ENCODE peak calls at places on chromosomes 1 and 21, in four cellular contexts. F is Calu3, R is A549, Z is sigmoid colon. Q is an unnamed sample.

GRCh38 chr1:209737118-209737505 is 18.7 kb upstream of the TRAF3IP3 start:
- DNase-seq in F (no peak), R (no peak), Z (no peak), Q (no peak)

GRCh38 chr1:5892370-5892769 is 99.9 kb downstream of the NPHP4 start:
- DNase-seq in F (no peak), R (no peak), Z (no peak), Q (no peak)

GRCh38 chr1:165228676-165229075 is 127.8 kb downstream of the LMX1A start:
- DNase-seq in F (no peak), R (no peak), Z (no peak), Q (no peak)

GRCh38 chr21:26595971-26596370 is 22.9 kb upstream of the CYYR1 start:
- DNase-seq in F (no peak), R (no peak), Z (no peak), Q (no peak)

GRCh38 chr21:28257276-28257675 is 735.4 kb downstream of the LTN1 start:
- DNase-seq in F (no peak), R (no peak), Z (no peak), Q (no peak)

GRCh38 chr1:192814805-192815204 is 6.0 kb downstream of the RGS2 start:
- DNase-seq in F (no peak), R (no peak), Z (no peak), Q (no peak)

GRCh38 chr1:94096797-94097549 is 24.0 kb downstream of the ABCA4 start:
- DNase-seq in F (no peak), R (no peak), Z (peak), Q (no peak)

GRCh38 chr1:9086060-9086459 is 16.6 kb upstream of the SLC2A5 start:
- DNase-seq in F (no peak), R (no peak), Z (no peak), Q (peak)

GRCh38 chr1:23732363-23733224 is 10.7 kb upstream of the ELOA start:
- DNase-seq in F (no peak), R (no peak), Z (no peak), Q (no peak)

GRCh38 chr1:157162345-157162744 is 24.1 kb upstream of the ETV3 start:
- DNase-seq in F (no peak), R (no peak), Z (no peak), Q (no peak)

GRCh38 chr1:109783436-109783835 is 19.7 kb upstream of the EPS8L3 start:
- DNase-seq in F (peak), R (peak), Z (peak), Q (peak)

GRCh38 chr1:94929816-94930215 is 2.9 kb upstream of the CNN3 start:
- DNase-seq in F (no peak), R (no peak), Z (no peak), Q (no peak)

GRCh38 chr1:153866045-153866850 is 56.5 kb downstream of the GATAD2B start:
- DNase-seq in F (no peak), R (no peak), Z (no peak), Q (no peak)

GRCh38 chr1:50949286-50949982 is 10.6 kb downstream of the FAF1 start:
- DNase-seq in F (no peak), R (no peak), Z (no peak), Q (no peak)

GRCh38 chr1:161191971-161192370 is 6.9 kb downstream of the ADAMTS4 start:
- DNase-seq in F (no peak), R (no peak), Z (no peak), Q (peak)

GRCh38 chr1:169129109-169129789 is 22.8 kb downstream of the ATP1B1 start:
- DNase-seq in F (no peak), R (no peak), Z (no peak), Q (no peak)

GRCh38 chr1:90899263-90899662 is 122.6 kb downstream of the ZNF644 start:
- DNase-seq in F (no peak), R (no peak), Z (no peak), Q (no peak)

GRCh38 chr1:231507476-231508355 is 20.8 kb upstream of the TSNAX start:
- DNase-seq in F (no peak), R (no peak), Z (no peak), Q (no peak)

GRCh38 chr21:45299026-45299863 is 11.6 kb upstream of the POFUT2 start:
- DNase-seq in F (no peak), R (no peak), Z (peak), Q (peak)

GRCh38 chr1:86596891-86597290 is 50.0 kb downstream of the CLCA4 start:
- DNase-seq in F (no peak), R (no peak), Z (no peak), Q (no peak)

GRCh38 chr1:1092149-1092855 is 18.2 kb upstream of the RNF223 start:
- DNase-seq in F (no peak), R (no peak), Z (no peak), Q (peak)

GRCh38 chr1:48202030-48202752 is 20.3 kb upstream of the SLC5A9 start:
- DNase-seq in F (peak), R (peak), Z (peak), Q (no peak)

GRCh38 chr1:43035821-43036456 is 77.3 kb upstream of the SLC2A1 start:
- DNase-seq in F (no peak), R (no peak), Z (no peak), Q (no peak)

GRCh38 chr1:243903023-243903422 is 53.0 kb upstream of the AKT3 start:
- DNase-seq in F (no peak), R (no peak), Z (no peak), Q (no peak)

GRCh38 chr1:87953732-87954344 is 625.2 kb downstream of the LMO4 start:
- DNase-seq in F (peak), R (peak), Z (peak), Q (no peak)

GRCh38 chr1:156697481-156697880 is 7.9 kb downstream of the CRABP2 start:
- DNase-seq in F (no peak), R (no peak), Z (no peak), Q (no peak)

GRCh38 chr1:214004795-214005194 is 17.0 kb downstream of the PROX1 start:
- DNase-seq in F (no peak), R (no peak), Z (no peak), Q (no peak)

GRCh38 chr1:94068831-94069648 is 51.9 kb downstream of the ABCA4 start:
- DNase-seq in F (peak), R (peak), Z (peak), Q (no peak)

GRCh38 chr21:44926364-44927101 is 5.8 kb upstream of the ITGB2 start:
- DNase-seq in F (no peak), R (no peak), Z (no peak), Q (no peak)

GRCh38 chr1:94514095-94514727 is 27.3 kb downstream of the F3 start:
- DNase-seq in F (peak), R (peak), Z (no peak), Q (no peak)

GRCh38 chr1:111729271-111729921 is 9.8 kb downstream of the INKA2 start:
- DNase-seq in F (no peak), R (no peak), Z (no peak), Q (no peak)

GRCh38 chr1:12276225-12276624 is 46.4 kb downstream of the VPS13D start:
- DNase-seq in F (no peak), R (peak), Z (peak), Q (no peak)

GRCh38 chr1:32919811-32920733 is 18.9 kb upstream of the TMEM54 start:
- DNase-seq in F (no peak), R (no peak), Z (no peak), Q (no peak)

GRCh38 chr21:37032293-37032692 is 25.8 kb downstream of the RIPPLY3 start:
- DNase-seq in F (no peak), R (no peak), Z (no peak), Q (no peak)

DNA sequence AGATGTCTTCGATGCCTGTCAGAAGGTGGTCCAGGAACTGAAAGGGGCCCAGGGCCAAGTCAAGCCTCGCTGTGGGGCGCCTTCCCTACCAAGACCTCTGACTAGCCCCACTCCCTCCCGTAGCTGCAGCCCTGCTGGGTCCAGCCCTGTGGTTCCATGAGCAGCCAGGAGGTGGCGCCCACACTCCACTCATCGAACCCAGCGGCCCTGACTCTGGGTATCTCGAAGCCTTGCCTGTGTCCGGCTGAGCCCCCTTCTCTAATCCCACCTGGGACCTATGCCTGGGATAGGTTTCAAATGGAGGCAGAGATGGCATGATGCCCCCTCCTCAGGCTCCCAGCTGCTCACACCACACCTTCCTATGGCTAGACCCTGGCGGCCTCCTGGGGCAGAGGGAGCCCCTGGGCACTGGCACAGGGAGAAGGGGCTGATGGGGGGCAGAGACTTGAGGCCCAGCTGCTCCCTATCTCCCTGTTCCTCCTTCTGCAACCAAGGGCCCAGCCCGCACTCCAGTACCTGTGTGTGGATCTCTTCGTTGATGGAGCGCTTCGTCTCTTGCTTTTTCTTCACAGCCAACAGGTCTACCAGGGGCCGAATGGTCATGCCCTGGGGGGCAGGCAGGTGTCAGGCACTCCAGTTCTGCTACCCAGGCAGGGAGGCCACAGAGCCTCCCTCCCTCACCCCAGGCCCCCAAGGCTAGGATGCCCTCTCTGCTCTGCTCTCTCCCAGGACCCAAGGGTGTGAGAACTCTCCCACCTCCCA is 52.0 kb downstream of the SLC9A1 start:
- DNase-seq in F (peak), R (peak), Z (peak), Q (no peak)
- TF ChIP-seq CTCF in F (peak), R (peak), Z (peak), Q (peak)

GRCh38 chr1:246246430-246246829 is 260.6 kb downstream of the SMYD3 start:
- DNase-seq in F (no peak), R (no peak), Z (no peak), Q (no peak)
- TF ChIP-seq CTCF in F (no peak), R (no peak), Z (no peak), Q (peak)

DNA sequence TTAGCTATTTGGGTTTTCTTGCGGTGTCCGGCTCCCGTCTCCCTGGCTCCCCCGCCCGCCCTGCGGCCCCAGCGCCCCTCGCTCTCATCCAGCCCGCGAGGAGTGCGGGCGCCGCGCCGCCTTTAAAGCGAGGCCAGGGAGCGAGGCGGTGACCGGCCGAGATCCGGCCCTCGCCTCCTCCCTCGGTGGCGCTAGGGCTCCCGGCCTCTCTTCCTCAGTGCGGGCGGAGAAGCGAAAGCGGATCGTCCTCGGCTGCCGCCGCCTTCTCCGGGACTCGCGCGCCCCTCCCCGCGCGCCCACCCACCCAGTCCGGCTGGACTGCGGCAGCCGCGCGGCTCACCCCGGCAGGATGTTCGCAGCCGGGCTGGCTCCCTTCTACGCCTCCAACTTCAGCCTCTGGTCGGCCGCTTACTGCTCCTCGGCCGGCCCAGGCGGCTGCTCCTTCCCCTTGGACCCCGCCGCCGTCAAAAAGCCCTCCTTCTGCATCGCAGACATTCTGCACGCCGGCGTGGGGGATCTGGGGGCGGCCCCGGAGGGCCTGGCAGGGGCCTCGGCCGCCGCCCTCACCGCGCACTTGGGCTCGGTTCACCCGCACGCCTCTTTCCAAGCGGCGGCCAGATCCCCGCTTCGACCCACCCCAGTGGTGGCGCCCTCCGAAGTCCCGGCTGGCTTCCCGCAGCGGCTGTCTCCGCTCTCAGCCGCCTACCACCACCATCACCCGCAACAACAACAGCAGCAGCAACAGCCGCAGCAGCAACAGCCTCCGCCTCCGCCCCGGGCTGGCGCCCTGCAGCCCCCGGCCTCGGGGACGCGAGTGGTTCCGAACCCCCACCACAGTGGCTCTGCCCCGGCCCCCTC is 495 bp downstream of the HLX start:
- DNase-seq in F (peak), R (peak), Z (no peak), Q (no peak)
- TF ChIP-seq CTCF in F (no peak), R (peak), Z (no peak), Q (peak)

GRCh38 chr21:29365636-29366305 is 67.0 kb downstream of the BACH1 start:
- DNase-seq in F (no peak), R (no peak), Z (no peak), Q (no peak)

GRCh38 chr21:29359718-29360117 is 61.0 kb downstream of the BACH1 start:
- DNase-seq in F (no peak), R (no peak), Z (no peak), Q (no peak)

GRCh38 chr21:29366532-29366931 is 67.8 kb downstream of the BACH1 start:
- DNase-seq in F (no peak), R (no peak), Z (no peak), Q (no peak)

GRCh38 chr21:29362758-29363157 is 64.0 kb downstream of the BACH1 start:
- DNase-seq in F (no peak), R (no peak), Z (no peak), Q (no peak)

DNA sequence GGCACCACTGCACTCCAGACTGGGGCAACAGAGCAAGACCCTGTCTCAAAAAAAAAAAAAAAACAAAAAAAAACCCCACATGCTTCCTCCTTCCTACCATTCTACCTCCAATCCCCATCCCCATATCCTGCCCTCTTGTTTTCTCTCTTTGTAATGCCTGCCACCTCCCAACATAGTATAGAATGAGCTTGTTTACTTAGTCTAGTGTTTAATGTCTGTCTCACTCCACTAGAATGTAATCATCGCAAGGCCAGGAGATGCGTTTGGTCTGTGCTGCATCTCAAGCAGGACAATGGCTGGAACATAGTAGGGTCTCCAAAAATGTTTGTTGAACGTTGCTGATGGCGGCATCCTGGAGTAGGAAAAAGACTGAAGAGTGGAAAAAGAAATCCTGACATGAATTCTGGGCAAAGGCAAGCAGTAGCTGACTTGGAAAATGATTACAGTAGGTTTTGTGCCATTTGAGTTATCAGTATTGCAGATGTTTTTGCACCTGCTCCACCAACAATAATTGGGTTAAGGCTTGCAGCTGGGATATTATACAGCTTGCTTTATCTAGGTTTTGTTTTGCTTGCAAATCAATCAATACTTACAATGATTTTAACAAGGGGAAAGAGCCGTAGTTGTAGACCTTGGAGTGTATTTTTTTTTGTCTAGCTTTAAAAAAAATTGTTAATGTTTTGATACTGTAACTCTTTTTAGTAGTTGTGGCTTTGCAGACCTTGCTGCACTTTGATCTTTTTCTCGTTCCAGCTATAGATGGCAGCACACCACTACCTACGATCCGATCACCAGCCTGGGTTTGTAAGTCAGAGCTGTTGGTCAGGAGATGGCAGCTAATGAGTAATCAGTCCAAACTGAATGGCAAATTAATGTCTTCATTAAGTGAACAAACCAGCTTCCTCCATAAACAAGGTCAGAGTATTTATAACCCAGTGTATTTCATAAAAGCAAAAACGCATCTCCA is 62.4 kb downstream of the BACH1 start:
- DNase-seq in F (peak), R (no peak), Z (no peak), Q (no peak)
- TF ChIP-seq CTCF in F (no peak), R (no peak), Z (no peak), Q (peak)

Q was measured in chondrocyte.